ENCODE peak calls at places on chromosomes 16 and 17, in ten cellular contexts. B, F, P, W, U, X, V, D, H and R are unnamed samples.
A peak's percentile ranks its signal among the peaks of the same experiment; 100 is the strongest.

GRCh38 chr17:4944554-4945175 is 3.7 kb downstream of the PFN1 start:
- DNase-seq in B (no peak), F (no peak), P (no peak), W (no peak), U (no peak), X (peak; percentile 18), V (no peak), D (no peak), H (no peak), R (no peak)

GRCh38 chr16:83136419-83136818 is 509.6 kb downstream of the CDH13 start:
- DNase-seq in B (no peak), F (no peak), P (no peak), W (no peak), U (no peak), X (no peak), V (no peak), D (no peak), H (no peak), R (no peak)

GRCh38 chr17:9644910-9645751 is at the start of gene USP43:
- DNase-seq in B (peak; percentile 84), F (peak; percentile 39), P (no peak), W (no peak), U (peak; percentile 71), X (no peak), V (no peak), D (no peak), H (peak; percentile 46), R (peak; percentile 84)

GRCh38 chr17:36923814-36924221 is 13.5 kb upstream of the LHX1 start:
- DNase-seq in B (no peak), F (no peak), P (no peak), W (no peak), U (no peak), X (no peak), V (no peak), D (no peak), H (peak; percentile 31), R (no peak)

GRCh38 chr16:11370084-11370931 is 25.0 kb downstream of the RMI2 start:
- DNase-seq in B (no peak), F (no peak), P (no peak), W (no peak), U (peak; percentile 73), X (no peak), V (no peak), D (no peak), H (peak; percentile 94), R (no peak)

GRCh38 chr16:31356566-31357323 is 1.8 kb downstream of the ITGAX start:
- DNase-seq in B (no peak), F (no peak), P (no peak), W (no peak), U (no peak), X (no peak), V (no peak), D (no peak), H (no peak), R (no peak)

GRCh38 chr17:61157246-61157887 is 242.3 kb upstream of the TBX2 start:
- DNase-seq in B (peak; percentile 17), F (peak; percentile 73), P (no peak), W (peak; percentile 29), U (no peak), X (no peak), V (peak; percentile 11), D (no peak), H (peak; percentile 50), R (no peak)

GRCh38 chr16:86628614-86629013 is 50.3 kb downstream of the FOXL1 start:
- DNase-seq in B (no peak), F (no peak), P (no peak), W (no peak), U (no peak), X (no peak), V (no peak), D (no peak), H (no peak), R (no peak)

GRCh38 chr16:1923299-1924034 is 5.3 kb upstream of the HS3ST6 start:
- DNase-seq in B (peak; percentile 61), F (no peak), P (no peak), W (no peak), U (no peak), X (no peak), V (no peak), D (no peak), H (peak; percentile 37), R (peak; percentile 60)

GRCh38 chr17:28406478-28406824 is 439 bp upstream of the SLC46A1 start:
- DNase-seq in B (no peak), F (peak; percentile 30), P (no peak), W (no peak), U (no peak), X (no peak), V (no peak), D (no peak), H (no peak), R (no peak)

GRCh38 chr17:49935526-49936210 is 33.3 kb upstream of the DLX4 start:
- DNase-seq in B (no peak), F (no peak), P (no peak), W (no peak), U (no peak), X (no peak), V (no peak), D (no peak), H (no peak), R (no peak)

GRCh38 chr17:885971-886571 is 93.5 kb downstream of the NXN start:
- DNase-seq in B (no peak), F (no peak), P (no peak), W (no peak), U (no peak), X (no peak), V (no peak), D (no peak), H (no peak), R (no peak)

GRCh38 chr16:53518550-53519416 is 15.8 kb upstream of the AKTIP start:
- DNase-seq in B (no peak), F (no peak), P (peak; percentile 54), W (no peak), U (peak; percentile 94), X (peak; percentile 60), V (no peak), D (no peak), H (no peak), R (no peak)

GRCh38 chr16:51305337-51305736 is 154.3 kb upstream of the SALL1 start:
- DNase-seq in B (no peak), F (no peak), P (no peak), W (no peak), U (no peak), X (no peak), V (no peak), D (no peak), H (no peak), R (no peak)

GRCh38 chr17:49746791-49747490 is 17.0 kb downstream of the FAM117A start:
- DNase-seq in B (no peak), F (no peak), P (no peak), W (no peak), U (peak; percentile 42), X (peak; percentile 12), V (no peak), D (no peak), H (peak; percentile 32), R (no peak)

GRCh38 chr17:63538693-63539595 is 11.3 kb upstream of the DCAF7 start:
- DNase-seq in B (no peak), F (no peak), P (no peak), W (no peak), U (no peak), X (no peak), V (no peak), D (no peak), H (no peak), R (no peak)

GRCh38 chr16:10497132-10498088 is 83.0 kb downstream of the EMP2 start:
- DNase-seq in B (peak; percentile 25), F (no peak), P (no peak), W (no peak), U (no peak), X (no peak), V (no peak), D (no peak), H (no peak), R (no peak)

GRCh38 chr17:83179378-83179777 is 100.0 kb downstream of the METRNL start:
- DNase-seq in B (no peak), F (peak; percentile 71), P (no peak), W (no peak), U (no peak), X (no peak), V (no peak), D (no peak), H (no peak), R (no peak)

GRCh38 chr16:8173111-8173644 is 417.1 kb downstream of the TMEM114 start:
- DNase-seq in B (peak; percentile 41), F (peak; percentile 82), P (no peak), W (no peak), U (peak; percentile 70), X (no peak), V (peak; percentile 22), D (peak; percentile 6), H (peak; percentile 21), R (peak; percentile 25)

GRCh38 chr17:82929011-82929622 is 89.3 kb upstream of the ZNF750 start:
- DNase-seq in B (no peak), F (no peak), P (no peak), W (no peak), U (no peak), X (no peak), V (no peak), D (no peak), H (no peak), R (no peak)

GRCh38 chr16:84635702-84636101 is 12.6 kb upstream of the KLHL36 start:
- DNase-seq in B (no peak), F (no peak), P (no peak), W (no peak), U (no peak), X (no peak), V (no peak), D (no peak), H (no peak), R (no peak)

GRCh38 chr17:30133197-30133596 is 16.6 kb downstream of the NSRP1 start:
- DNase-seq in B (no peak), F (no peak), P (no peak), W (no peak), U (no peak), X (no peak), V (no peak), D (no peak), H (no peak), R (no peak)

GRCh38 chr17:32191306-32191705 is 49.0 kb downstream of the RHOT1 start:
- DNase-seq in B (no peak), F (no peak), P (no peak), W (no peak), U (no peak), X (no peak), V (no peak), D (no peak), H (no peak), R (no peak)

GRCh38 chr16:73371584-73372319 is 323.8 kb upstream of the ZFHX3 start:
- DNase-seq in B (no peak), F (no peak), P (no peak), W (no peak), U (no peak), X (no peak), V (no peak), D (no peak), H (no peak), R (no peak)

GRCh38 chr17:39599006-39599664 is 8.6 kb downstream of the NEUROD2 start:
- DNase-seq in B (no peak), F (no peak), P (no peak), W (no peak), U (no peak), X (no peak), V (no peak), D (no peak), H (no peak), R (no peak)

GRCh38 chr17:50375858-50376538 is 3.0 kb downstream of the EME1 start:
- DNase-seq in B (no peak), F (peak; percentile 90), P (no peak), W (no peak), U (no peak), X (no peak), V (no peak), D (no peak), H (no peak), R (no peak)

GRCh38 chr17:30302241-30302640 is 10.5 kb upstream of the BLMH start:
- DNase-seq in B (no peak), F (no peak), P (no peak), W (no peak), U (no peak), X (no peak), V (no peak), D (no peak), H (no peak), R (no peak)